ENCODE peak calls at places on chromosomes 13 and 19, in ten cellular contexts. O is Panc1; E is naive thymus-derived CD4-positive, alpha-beta T cell; Z is body of pancreas; J is suprapubic skin; N is CD4-positive, alpha-beta memory T cell; D is transverse colon; H is CD8-positive, alpha-beta memory T cell; T is breast epithelium; A is lower lobe of right lung. M is an unnamed sample.

GRCh38 chr19:48174445-48175030 is 4.1 kb downstream of the ZSWIM9 start:
- DNase-seq in O (no peak), E (no peak), Z (no peak), J (no peak), N (no peak), D (no peak), H (no peak), T (no peak), A (no peak), M (no peak)

GRCh38 chr13:27200413-27201066 is 28.9 kb upstream of the USP12 start:
- DNase-seq in O (no peak), E (no peak), Z (no peak), J (no peak), N (no peak), D (no peak), H (no peak), T (no peak), A (no peak), M (no peak)

GRCh38 chr19:35959968-35960320 is 23.8 kb downstream of the LRFN3 start:
- DNase-seq in O (no peak), E (no peak), Z (no peak), J (no peak), N (no peak), D (no peak), H (no peak), T (no peak), A (no peak), M (peak; percentile 66)

GRCh38 chr13:59094149-59094548 is 1069.6 kb downstream of the DIAPH3 start:
- DNase-seq in O (no peak), E (no peak), Z (no peak), J (no peak), N (no peak), D (no peak), H (no peak), T (no peak), A (no peak), M (no peak)

GRCh38 chr19:10998045-10998533 is 37.3 kb downstream of the SMARCA4 start:
- DNase-seq in O (no peak), E (no peak), Z (no peak), J (no peak), N (no peak), D (peak; percentile 48), H (no peak), T (no peak), A (no peak), M (no peak)

GRCh38 chr13:95896302-95896701 is 156.9 kb downstream of the UGGT2 start:
- DNase-seq in O (no peak), E (no peak), Z (no peak), J (no peak), N (no peak), D (no peak), H (no peak), T (no peak), A (no peak), M (no peak)

GRCh38 chr13:50682966-50683365 is 160.5 kb downstream of the DLEU7 start:
- DNase-seq in O (no peak), E (no peak), Z (no peak), J (no peak), N (no peak), D (no peak), H (no peak), T (no peak), A (no peak), M (no peak)

GRCh38 chr19:3642987-3643386 is 16.4 kb upstream of the CACTIN start:
- DNase-seq in O (no peak), E (no peak), Z (no peak), J (no peak), N (no peak), D (no peak), H (no peak), T (no peak), A (no peak), M (no peak)

GRCh38 chr19:8526345-8527062 is 12.5 kb upstream of the ZNF414 start:
- DNase-seq in O (no peak), E (no peak), Z (peak; percentile 93), J (peak; percentile 93), N (no peak), D (peak; percentile 92), H (no peak), T (peak; percentile 92), A (peak; percentile 89), M (peak; percentile 91)

GRCh38 chr19:956747-957451 is 27.2 kb upstream of the WDR18 start:
- DNase-seq in O (no peak), E (no peak), Z (no peak), J (no peak), N (no peak), D (no peak), H (no peak), T (no peak), A (no peak), M (peak; percentile 45)

GRCh38 chr19:31349160-31349881 is at the start of gene TSHZ3:
- DNase-seq in O (no peak), E (no peak), Z (peak; percentile 50), J (peak; percentile 87), N (peak; percentile 56), D (peak; percentile 72), H (peak; percentile 47), T (no peak), A (peak; percentile 77), M (peak; percentile 81)

GRCh38 chr13:33066329-33066728 is 50.1 kb downstream of the KL start:
- DNase-seq in O (no peak), E (no peak), Z (no peak), J (no peak), N (no peak), D (no peak), H (no peak), T (no peak), A (no peak), M (no peak)

GRCh38 chr13:112688560-112689497 is 1.0 kb upstream of the ATP11A start:
- DNase-seq in O (no peak), E (no peak), Z (no peak), J (peak; percentile 61), N (peak; percentile 34), D (peak; percentile 29), H (peak; percentile 23), T (no peak), A (peak; percentile 89), M (no peak)

GRCh38 chr19:43768273-43769050 is 12.3 kb downstream of the KCNN4 start:
- DNase-seq in O (no peak), E (no peak), Z (no peak), J (no peak), N (no peak), D (peak; percentile 71), H (no peak), T (no peak), A (peak; percentile 76), M (no peak)

GRCh38 chr13:39455534-39456175 is 147.3 kb downstream of the LHFPL6 start:
- DNase-seq in O (no peak), E (no peak), Z (no peak), J (no peak), N (no peak), D (no peak), H (no peak), T (no peak), A (no peak), M (no peak)

GRCh38 chr13:101258071-101258470 is 158.2 kb downstream of the NALCN start:
- DNase-seq in O (peak; percentile 24), E (no peak), Z (no peak), J (no peak), N (no peak), D (no peak), H (no peak), T (no peak), A (no peak), M (no peak)

GRCh38 chr19:662207-662961 is 630 bp downstream of the RNF126 start:
- DNase-seq in O (no peak), E (peak; percentile 66), Z (peak; percentile 63), J (no peak), N (peak; percentile 74), D (peak; percentile 81), H (peak; percentile 77), T (no peak), A (peak; percentile 80), M (no peak)

GRCh38 chr13:20465218-20465879 is 60.3 kb downstream of the CRYL1 start:
- DNase-seq in O (no peak), E (no peak), Z (no peak), J (no peak), N (no peak), D (peak; percentile 42), H (no peak), T (no peak), A (no peak), M (no peak)

GRCh38 chr19:2550431-2551171 is 74.7 kb downstream of the GADD45B start:
- DNase-seq in O (no peak), E (no peak), Z (no peak), J (no peak), N (no peak), D (no peak), H (no peak), T (no peak), A (peak; percentile 39), M (no peak)

DNA sequence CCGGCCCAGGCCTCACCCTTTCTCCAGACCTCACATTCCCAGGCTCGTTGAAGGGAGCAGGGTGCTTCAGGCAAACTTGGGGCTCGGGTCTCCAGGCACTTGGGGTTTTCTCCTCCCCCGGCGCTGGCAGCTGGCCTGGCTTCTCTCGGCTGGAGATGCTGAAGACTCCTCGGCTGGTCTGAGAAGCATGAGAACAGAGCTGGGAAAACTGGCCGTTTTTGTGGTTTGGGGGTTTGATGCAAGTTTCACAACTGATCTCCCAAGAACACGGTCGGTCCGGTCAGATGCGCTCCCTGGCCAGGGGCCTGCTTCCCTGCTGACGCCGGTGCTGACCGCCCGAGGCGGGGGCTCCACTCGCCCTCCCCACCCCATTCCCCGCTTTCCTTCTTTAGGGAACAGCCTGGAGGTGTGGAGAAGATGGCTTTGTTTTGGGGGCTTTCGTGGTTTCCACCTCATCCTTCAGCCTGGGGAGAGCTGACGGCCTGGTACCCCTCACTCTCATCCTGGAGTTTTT is 35.3 kb downstream of the CEBPA start:
- DNase-seq in O (no peak), E (no peak), Z (no peak), J (no peak), N (no peak), D (no peak), H (no peak), T (no peak), A (no peak), M (no peak)
- H3K4me1 ChIP-seq in O (no peaks in the 10 kb centered on the region), E (no peaks in the 10 kb centered on the region), Z (no peaks in the 10 kb centered on the region), J (peaks cover 9% of the 10 kb centered on the region), N (no peaks in the 10 kb centered on the region), D (no peaks in the 10 kb centered on the region), H (no peaks in the 10 kb centered on the region), T (no peaks in the 10 kb centered on the region), A (peaks cover 12% of the 10 kb centered on the region), M (no peaks in the 10 kb centered on the region)

GRCh38 chr19:40598121-40598917 is 2.9 kb upstream of the LTBP4 start:
- DNase-seq in O (no peak), E (peak; percentile 87), Z (peak; percentile 89), J (peak; percentile 94), N (peak; percentile 83), D (peak; percentile 92), H (peak; percentile 72), T (peak; percentile 87), A (peak; percentile 90), M (peak; percentile 89)
- H3K27ac ChIP-seq in O (peak overlapping the region; percentile 66), E (no peak overlapping the region), Z (no peak overlapping the region), J (no peak overlapping the region), N (no peak overlapping the region), D (peak overlapping the region; percentile 84), H (no peak overlapping the region), T (no peak overlapping the region), A (no peak overlapping the region), M (peak overlapping the region; percentile 11)

GRCh38 chr19:55931936-55932386 is at the start of gene NLRP13:
- DNase-seq in O (no peak), E (no peak), Z (no peak), J (no peak), N (no peak), D (no peak), H (no peak), T (no peak), A (no peak), M (no peak)
- H3K27me3 ChIP-seq in O (peaks cover 8% of the 10 kb centered on the region), E (no peaks in the 10 kb centered on the region), Z (no peaks in the 10 kb centered on the region), J (no peaks in the 10 kb centered on the region), N (no peaks in the 10 kb centered on the region), D (no peaks in the 10 kb centered on the region), H (no peaks in the 10 kb centered on the region), T (no peaks in the 10 kb centered on the region), A (no peaks in the 10 kb centered on the region), M (no peaks in the 10 kb centered on the region)

GRCh38 chr13:75366380-75367280 is 115.3 kb downstream of the TBC1D4 start:
- DNase-seq in O (no peak), E (no peak), Z (no peak), J (no peak), N (no peak), D (no peak), H (no peak), T (no peak), A (no peak), M (no peak)
- H3K4me1 ChIP-seq in O (no peaks in the 10 kb centered on the region), E (no peaks in the 10 kb centered on the region), Z (peaks cover 16% of the 10 kb centered on the region), J (peaks cover 18% of the 10 kb centered on the region), N (peaks cover 9% of the 10 kb centered on the region), D (peaks cover 9% of the 10 kb centered on the region), H (no peaks in the 10 kb centered on the region), T (no peaks in the 10 kb centered on the region), A (peaks cover 29% of the 10 kb centered on the region), M (peaks cover 39% of the 10 kb centered on the region)

M was measured in RWPE2.